ENCODE peak calls at places on chromosomes 11 and 22, in ten cellular contexts. O is esophagus squamous epithelium; Z is HCT116; J is cardiac muscle cell; H is CD8-positive, alpha-beta memory T cell; M is pancreas; T is fibroblast of lung; Q is CD8-positive, alpha-beta T cell; U is Caco-2; B is aorta. W is an unnamed sample.

GRCh38 chr11:130403967-130404366 is 24.4 kb downstream of the ADAMTS8 start:
- DNase-seq in B (no peak), O (no peak), J (no peak), H (no peak), Z (no peak), U (no peak), T (no peak), Q (no peak), M (no peak), W (peak; percentile 82)

GRCh38 chr22:44341431-44342346 is 28.9 kb upstream of the SHISAL1 start:
- DNase-seq in M (no peak), J (peak; percentile 61), U (peak; percentile 82), T (peak; percentile 60), H (no peak), O (no peak), B (no peak), Q (no peak), Z (no peak), W (peak; percentile 79)

GRCh38 chr11:12411806-12412727 is 34.7 kb downstream of the PARVA start:
- DNase-seq in H (no peak), Q (no peak), J (peak; percentile 82), T (peak; percentile 97), U (peak; percentile 86), B (peak; percentile 84), Z (peak; percentile 56), O (no peak), M (no peak), W (peak; percentile 83)

GRCh38 chr22:20084547-20085413 is 4.7 kb downstream of the DGCR8 start:
- DNase-seq in Q (no peak), H (no peak), O (no peak), U (peak; percentile 57), J (peak; percentile 70), M (no peak), T (peak; percentile 7), Z (no peak), B (peak; percentile 67), W (peak; percentile 95)

GRCh38 chr11:114092478-114092877 is 33.0 kb downstream of the ZBTB16 start:
- DNase-seq in M (no peak), J (no peak), O (no peak), H (no peak), U (no peak), T (no peak), B (no peak), Q (no peak), Z (no peak), W (no peak)

GRCh38 chr11:81089242-81089641 is 1644.4 kb downstream of the FAM181B start:
- DNase-seq in U (no peak), B (no peak), H (no peak), J (no peak), O (no peak), Z (no peak), M (no peak), T (no peak), Q (no peak), W (no peak)

GRCh38 chr11:65308281-65308891 is 6.3 kb upstream of the CDC42EP2 start:
- DNase-seq in Z (no peak), J (no peak), Q (no peak), M (peak; percentile 39), B (no peak), O (no peak), H (no peak), U (no peak), T (no peak), W (no peak)

GRCh38 chr22:17823964-17824363 is 49.7 kb upstream of the BID start:
- DNase-seq in T (no peak), Z (no peak), M (no peak), J (no peak), Q (no peak), U (no peak), H (no peak), O (no peak), B (no peak), W (no peak)

GRCh38 chr22:31104869-31105268 is 2.5 kb downstream of the SELENOM start:
- DNase-seq in Z (no peak), M (no peak), Q (no peak), U (no peak), B (peak; percentile 81), J (no peak), H (peak; percentile 22), O (no peak), T (peak; percentile 26), W (peak; percentile 97)

GRCh38 chr22:29149841-29150555 is 55.7 kb upstream of the EMID1 start:
- DNase-seq in T (no peak), B (peak; percentile 61), O (no peak), J (no peak), U (no peak), M (no peak), Q (no peak), H (no peak), Z (no peak), W (peak; percentile 36)

GRCh38 chr22:30317778-30318177 is 9.0 kb downstream of the TBC1D10A start:
- DNase-seq in J (no peak), Z (no peak), U (no peak), M (no peak), H (no peak), Q (no peak), T (no peak), O (no peak), B (no peak), W (no peak)

DNA sequence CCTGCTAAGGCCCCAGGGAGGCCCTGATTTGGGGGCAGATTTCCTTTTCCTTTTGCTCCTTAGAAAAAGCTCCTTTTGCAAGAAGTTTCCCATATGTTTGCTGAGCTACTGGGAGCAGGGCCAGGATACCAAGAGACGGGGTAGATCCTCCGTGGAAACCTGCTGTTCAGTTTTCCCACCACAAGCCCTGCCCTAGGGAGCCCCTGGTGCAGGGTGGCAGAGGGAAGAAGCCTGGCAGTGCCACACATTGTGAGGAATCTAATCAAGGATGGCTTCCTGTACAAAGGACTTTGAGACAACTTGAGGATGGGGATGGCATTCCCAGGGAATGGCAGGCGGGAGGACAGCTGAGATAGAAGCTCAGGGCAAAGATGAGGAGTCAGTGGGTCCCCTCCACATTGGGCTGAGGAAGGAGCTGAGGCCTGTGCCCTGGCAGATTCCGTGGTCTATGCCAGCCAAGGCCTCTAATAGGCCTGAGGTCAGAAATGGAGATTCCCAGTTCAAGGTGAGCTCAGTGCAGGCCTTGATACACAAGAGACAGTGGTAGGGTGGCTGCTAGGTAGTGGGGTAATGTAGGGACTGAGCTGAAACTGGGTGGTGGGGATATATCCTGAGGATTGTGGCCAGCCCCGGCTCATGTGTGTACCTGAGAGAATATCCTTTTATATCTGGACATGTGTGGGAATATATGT is 15.0 kb downstream of the TUB start:
- DNase-seq in Z (no peak), U (no peak), J (no peak), T (no peak), Q (peak; percentile 15), M (no peak), B (no peak), O (no peak), H (no peak), W (no peak)
- H3K36me3 ChIP-seq in Z (no peaks in the 10 kb centered on the region), U (no peaks in the 10 kb centered on the region), J (peaks cover 5% of the 10 kb centered on the region), T (peaks cover 2% of the 10 kb centered on the region), Q (no peaks in the 10 kb centered on the region), M (no peaks in the 10 kb centered on the region), B (peaks cover 2% of the 10 kb centered on the region), O (peaks cover 25% of the 10 kb centered on the region), H (no peaks in the 10 kb centered on the region), W (peaks cover 12% of the 10 kb centered on the region)

GRCh38 chr22:27799334-27800249 is 2.0 kb downstream of the MN1 start:
- DNase-seq in Z (no peak), U (no peak), M (no peak), J (peak; percentile 62), B (peak; percentile 86), T (peak; percentile 37), Q (no peak), H (no peak), O (no peak), W (peak; percentile 83)

GRCh38 chr22:27798526-27799333 is 2.8 kb downstream of the MN1 start:
- DNase-seq in J (no peak), T (peak; percentile 63), M (no peak), U (no peak), O (no peak), H (no peak), Q (no peak), B (peak; percentile 80), Z (no peak), W (peak; percentile 79)

GRCh38 chr22:27796118-27796517 is 5.4 kb downstream of the MN1 start:
- DNase-seq in T (no peak), B (peak; percentile 66), Z (no peak), Q (no peak), U (no peak), H (no peak), M (no peak), J (no peak), O (no peak), W (no peak)

GRCh38 chr22:27796829-27797792 is 4.4 kb downstream of the MN1 start:
- DNase-seq in H (no peak), J (no peak), O (no peak), U (no peak), M (no peak), B (peak; percentile 79), T (peak; percentile 12), Z (no peak), Q (no peak), W (peak; percentile 66)

GRCh38 chr22:27797793-27798525 is 3.6 kb downstream of the MN1 start:
- DNase-seq in H (no peak), Z (no peak), J (peak; percentile 37), M (no peak), B (peak; percentile 79), U (no peak), O (no peak), Q (no peak), T (peak; percentile 22), W (peak; percentile 82)
- H3K4me3 ChIP-seq in H (no peak overlapping the region), Z (no peak overlapping the region), J (peak overlapping the region; percentile 77), M (no peak overlapping the region), B (peak overlapping the region; percentile 46), U (no peak overlapping the region), O (peak overlapping the region; percentile 93), Q (no peak overlapping the region), T (no peak overlapping the region), W (peak overlapping the region; percentile 3)

DNA sequence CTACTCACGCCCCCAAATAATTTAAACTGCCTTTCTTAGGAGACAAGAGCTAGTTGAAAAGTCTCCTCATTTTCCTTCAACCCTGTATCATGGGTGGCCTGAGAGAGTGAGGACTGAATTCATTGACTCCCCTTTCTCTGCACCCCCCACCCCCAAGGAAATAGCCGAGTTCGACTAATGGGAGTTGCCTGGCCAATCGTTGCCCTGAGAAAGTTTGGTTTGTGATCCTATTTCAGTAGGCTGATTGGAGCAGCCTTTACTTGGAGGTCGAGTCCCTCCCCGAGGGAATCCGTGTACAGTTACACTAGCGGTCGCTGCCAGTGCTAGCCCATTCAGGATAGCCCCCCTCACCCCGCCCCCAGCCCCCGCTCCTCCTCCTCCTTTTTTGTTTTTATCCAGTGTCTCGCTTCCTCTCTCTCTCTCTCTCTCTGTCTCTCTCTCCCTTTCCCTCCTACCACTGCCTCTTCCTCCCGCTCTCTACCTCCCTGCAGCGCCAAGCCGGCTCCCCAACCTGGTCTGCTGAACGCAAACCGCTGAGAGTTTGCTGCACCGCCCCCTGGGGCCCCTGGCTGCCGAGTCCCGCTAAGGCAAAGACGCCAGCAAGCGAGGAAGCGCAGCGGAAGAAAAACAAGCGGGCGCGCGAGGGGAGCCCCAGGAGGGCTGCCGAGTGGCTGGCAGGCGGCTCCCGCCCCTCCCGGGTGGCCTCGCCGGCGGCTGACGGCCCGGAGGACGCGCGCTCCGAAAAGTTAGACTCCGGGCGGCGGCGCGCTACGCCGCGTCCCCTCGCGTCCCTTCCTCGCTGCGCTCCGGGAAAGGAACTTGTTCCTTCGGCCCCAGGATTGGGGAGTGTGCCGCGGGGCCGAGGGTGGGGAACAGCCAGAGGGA is at the start of gene GRAMD1B:
- DNase-seq in T (peak; percentile 83), U (peak; percentile 43), Q (peak; percentile 86), B (peak; percentile 81), O (no peak), J (peak; percentile 94), M (no peak), Z (no peak), H (peak; percentile 60), W (peak; percentile 89)
- H3K27me3 ChIP-seq in T (no peaks in the 10 kb centered on the region), U (no peaks in the 10 kb centered on the region), Q (no peaks in the 10 kb centered on the region), B (no peaks in the 10 kb centered on the region), O (no peaks in the 10 kb centered on the region), J (no peaks in the 10 kb centered on the region), M (no peaks in the 10 kb centered on the region), Z (peaks cover 14% of the 10 kb centered on the region), H (no peaks in the 10 kb centered on the region), W (peaks cover 22% of the 10 kb centered on the region)

GRCh38 chr22:49775191-49776052 is 52.3 kb downstream of the BRD1 start:
- DNase-seq in J (no peak), B (no peak), M (no peak), Z (no peak), H (no peak), U (no peak), Q (no peak), O (no peak), T (no peak), W (peak; percentile 56)
- H3K36me3 ChIP-seq in J (peaks cover 31% of the 10 kb centered on the region), B (peaks cover 12% of the 10 kb centered on the region), M (peaks cover 16% of the 10 kb centered on the region), Z (peaks cover 18% of the 10 kb centered on the region), H (peaks cover 25% of the 10 kb centered on the region), U (peaks cover 1% of the 10 kb centered on the region), Q (peaks cover 18% of the 10 kb centered on the region), O (peaks cover 94% of the 10 kb centered on the region), T (peaks cover 25% of the 10 kb centered on the region), W (peaks cover 2% of the 10 kb centered on the region)